ENCODE peak calls at places on chromosome 22, in seven cellular contexts. One of them, this sample, is unnamed.

GRCh38 chr22:37519268-37520195 is at the start of gene CARD10:
- DNase-seq in osteoblast: peak; percentile 95
- DNase-seq in spleen: no peak
- DNase-seq in heart left ventricle: no peak
- DNase-seq in SJSA1: no peak
- DNase-seq in A549: peak; percentile 28
- DNase-seq in PC-3: peak; percentile 51
- DNase-seq in this sample: no peak

GRCh38 chr22:18999416-18999815 is 63.3 kb upstream of the PRODH start:
- DNase-seq in A549: no peak
- DNase-seq in osteoblast: peak; percentile 17
- DNase-seq in SJSA1: no peak
- DNase-seq in heart left ventricle: no peak
- DNase-seq in spleen: no peak
- DNase-seq in PC-3: no peak
- DNase-seq in this sample: no peak

GRCh38 chr22:17847360-17848078 is 73.2 kb upstream of the BID start:
- DNase-seq in A549: no peak
- DNase-seq in osteoblast: no peak
- DNase-seq in heart left ventricle: peak; percentile 14
- DNase-seq in spleen: no peak
- DNase-seq in SJSA1: no peak
- DNase-seq in PC-3: no peak
- DNase-seq in this sample: no peak

GRCh38 chr22:46906326-46907045 is 144.0 kb downstream of the TBC1D22A start:
- DNase-seq in spleen: no peak
- DNase-seq in A549: no peak
- DNase-seq in heart left ventricle: no peak
- DNase-seq in osteoblast: no peak
- DNase-seq in SJSA1: peak; percentile 29
- DNase-seq in PC-3: no peak
- DNase-seq in this sample: no peak

GRCh38 chr22:33018232-33018864 is 39.8 kb downstream of the SYN3 start:
- DNase-seq in osteoblast: peak; percentile 88
- DNase-seq in PC-3: peak; percentile 46
- DNase-seq in A549: peak; percentile 22
- DNase-seq in spleen: no peak
- DNase-seq in heart left ventricle: peak; percentile 48
- DNase-seq in SJSA1: peak; percentile 66
- DNase-seq in this sample: no peak

GRCh38 chr22:47168900-47169800 is 406.7 kb downstream of the TBC1D22A start:
- DNase-seq in SJSA1: peak; percentile 81
- DNase-seq in A549: peak; percentile 11
- DNase-seq in PC-3: peak; percentile 23
- DNase-seq in heart left ventricle: peak; percentile 23
- DNase-seq in osteoblast: peak; percentile 85
- DNase-seq in spleen: peak; percentile 63
- DNase-seq in this sample: no peak

GRCh38 chr22:37751449-37752188 is 54.8 kb downstream of the TRIOBP start:
- DNase-seq in A549: no peak
- DNase-seq in SJSA1: no peak
- DNase-seq in heart left ventricle: no peak
- DNase-seq in PC-3: peak; percentile 31
- DNase-seq in spleen: no peak
- DNase-seq in osteoblast: no peak
- DNase-seq in this sample: no peak

GRCh38 chr22:24141586-24141985 is 39.7 kb upstream of the SUSD2 start:
- DNase-seq in heart left ventricle: no peak
- DNase-seq in PC-3: peak; percentile 59
- DNase-seq in spleen: no peak
- DNase-seq in SJSA1: no peak
- DNase-seq in osteoblast: peak; percentile 84
- DNase-seq in A549: no peak
- DNase-seq in this sample: no peak

GRCh38 chr22:50544078-50544745 is 1.5 kb upstream of the KLHDC7B start:
- DNase-seq in heart left ventricle: peak; percentile 84
- DNase-seq in PC-3: no peak
- DNase-seq in A549: peak; percentile 85
- DNase-seq in spleen: peak; percentile 97
- DNase-seq in SJSA1: no peak
- DNase-seq in osteoblast: peak; percentile 98
- DNase-seq in this sample: no peak

GRCh38 chr22:30185129-30185528 is 61.4 kb downstream of the LIF start:
- DNase-seq in SJSA1: no peak
- DNase-seq in A549: no peak
- DNase-seq in osteoblast: no peak
- DNase-seq in heart left ventricle: no peak
- DNase-seq in PC-3: peak; percentile 33
- DNase-seq in spleen: no peak
- DNase-seq in this sample: no peak

GRCh38 chr22:30277547-30278344 is 11.1 kb upstream of the OSM start:
- DNase-seq in SJSA1: no peak
- DNase-seq in spleen: no peak
- DNase-seq in A549: no peak
- DNase-seq in heart left ventricle: no peak
- DNase-seq in osteoblast: peak; percentile 92
- DNase-seq in PC-3: peak; percentile 41
- DNase-seq in this sample: no peak

GRCh38 chr22:45009881-45010531 is at the start of gene PHF21B:
- DNase-seq in PC-3: no peak
- DNase-seq in spleen: no peak
- DNase-seq in SJSA1: peak; percentile 57
- DNase-seq in A549: peak; percentile 63
- DNase-seq in heart left ventricle: peak; percentile 58
- DNase-seq in osteoblast: peak; percentile 91
- DNase-seq in this sample: no peak

GRCh38 chr22:30423296-30423958 is 2.1 kb upstream of the MTFP1 start:
- DNase-seq in PC-3: no peak
- DNase-seq in heart left ventricle: peak; percentile 86
- DNase-seq in SJSA1: peak; percentile 82
- DNase-seq in A549: no peak
- DNase-seq in osteoblast: no peak
- DNase-seq in spleen: peak; percentile 93
- DNase-seq in this sample: no peak

GRCh38 chr22:45722006-45722405 is 50.4 kb downstream of the ATXN10 start:
- DNase-seq in SJSA1: no peak
- DNase-seq in spleen: no peak
- DNase-seq in A549: no peak
- DNase-seq in PC-3: no peak
- DNase-seq in osteoblast: no peak
- DNase-seq in heart left ventricle: no peak
- DNase-seq in this sample: no peak

GRCh38 chr22:31944700-31945477 is 554 bp downstream of the YWHAH start:
- DNase-seq in SJSA1: peak; percentile 55
- DNase-seq in A549: peak; percentile 16
- DNase-seq in heart left ventricle: peak; percentile 78
- DNase-seq in osteoblast: peak; percentile 86
- DNase-seq in spleen: peak; percentile 81
- DNase-seq in PC-3: peak; percentile 17
- DNase-seq in this sample: no peak

GRCh38 chr22:49451070-49451840 is 376.4 kb downstream of the BRD1 start:
- DNase-seq in heart left ventricle: no peak
- DNase-seq in PC-3: no peak
- DNase-seq in osteoblast: peak; percentile 65
- DNase-seq in SJSA1: no peak
- DNase-seq in spleen: no peak
- DNase-seq in A549: no peak
- DNase-seq in this sample: no peak

GRCh38 chr22:42635531-42635930 is 4.9 kb downstream of the ATP5MGL start:
- DNase-seq in heart left ventricle: peak; percentile 82
- DNase-seq in SJSA1: peak; percentile 95
- DNase-seq in osteoblast: peak; percentile 100
- DNase-seq in PC-3: peak; percentile 76
- DNase-seq in A549: peak; percentile 44
- DNase-seq in spleen: no peak
- DNase-seq in this sample: peak; percentile 84

GRCh38 chr22:23911318-23911980 is 17.3 kb downstream of the MIF start:
- DNase-seq in spleen: no peak
- DNase-seq in PC-3: no peak
- DNase-seq in heart left ventricle: no peak
- DNase-seq in A549: no peak
- DNase-seq in osteoblast: no peak
- DNase-seq in SJSA1: no peak
- DNase-seq in this sample: no peak

GRCh38 chr22:38214248-38215056 is 12.7 kb downstream of the MAFF start:
- DNase-seq in heart left ventricle: peak; percentile 69
- DNase-seq in PC-3: no peak
- DNase-seq in osteoblast: peak; percentile 95
- DNase-seq in A549: no peak
- DNase-seq in spleen: peak; percentile 89
- DNase-seq in SJSA1: no peak
- DNase-seq in this sample: no peak

GRCh38 chr22:22093743-22094142 is 111.2 kb upstream of the TOP3B start:
- DNase-seq in spleen: no peak
- DNase-seq in PC-3: no peak
- DNase-seq in SJSA1: no peak
- DNase-seq in heart left ventricle: no peak
- DNase-seq in osteoblast: no peak
- DNase-seq in A549: no peak
- DNase-seq in this sample: no peak
- H3K4me1 ChIP-seq in spleen: no peaks in the 10 kb centered on the region
- H3K4me1 ChIP-seq in PC-3: no peaks in the 10 kb centered on the region
- H3K4me1 ChIP-seq in SJSA1: no peaks in the 10 kb centered on the region
- H3K4me1 ChIP-seq in heart left ventricle: no peaks in the 10 kb centered on the region
- H3K4me1 ChIP-seq in osteoblast: no peaks in the 10 kb centered on the region
- H3K4me1 ChIP-seq in A549: no peaks in the 10 kb centered on the region
- H3K4me1 ChIP-seq in this sample: no peaks in the 10 kb centered on the region

DNA sequence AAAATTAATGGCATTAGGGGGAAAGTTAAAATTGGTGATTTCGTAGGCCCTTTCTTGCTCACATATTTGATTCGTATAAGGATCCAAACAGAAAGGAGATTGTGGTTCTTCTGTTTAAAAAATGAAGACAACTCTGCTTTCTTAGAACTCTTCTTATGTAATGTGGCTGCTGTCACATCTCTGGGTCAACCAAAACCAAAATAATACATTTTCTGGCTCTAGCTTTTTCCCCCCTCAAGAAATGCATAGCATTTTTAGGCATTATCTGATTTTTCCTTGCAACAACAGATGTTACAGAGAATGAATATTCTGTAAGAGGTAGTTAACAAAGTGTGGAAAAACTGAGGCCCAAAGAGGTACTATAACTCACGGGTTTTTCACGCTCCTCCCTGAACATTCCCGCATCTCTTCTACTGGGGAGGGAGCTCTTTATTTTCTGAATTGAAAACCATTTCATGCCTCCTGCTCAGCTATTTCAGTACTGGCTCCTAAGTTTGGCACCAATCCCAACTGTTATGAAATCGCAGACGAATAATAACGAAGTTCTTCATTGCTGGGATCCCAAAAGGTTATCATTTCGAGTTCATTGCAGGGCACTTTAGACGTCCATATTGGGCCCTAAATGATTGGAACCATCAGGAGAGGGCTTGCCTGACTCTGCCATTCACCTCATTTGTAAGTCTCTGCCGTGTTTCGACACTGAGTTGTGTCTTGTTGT is 17.1 kb downstream of the GRAP2 start:
- DNase-seq in A549: no peak
- DNase-seq in heart left ventricle: no peak
- DNase-seq in PC-3: no peak
- DNase-seq in SJSA1: no peak
- DNase-seq in spleen: no peak
- DNase-seq in osteoblast: no peak
- DNase-seq in this sample: no peak
- H3K4me3 ChIP-seq in A549: no peak overlapping the region
- H3K4me3 ChIP-seq in heart left ventricle: no peak overlapping the region
- H3K4me3 ChIP-seq in PC-3: no peak overlapping the region
- H3K4me3 ChIP-seq in SJSA1: no peak overlapping the region
- H3K4me3 ChIP-seq in spleen: no peak overlapping the region
- H3K4me3 ChIP-seq in osteoblast: no peak overlapping the region
- H3K4me3 ChIP-seq in this sample: no peak overlapping the region

DNA sequence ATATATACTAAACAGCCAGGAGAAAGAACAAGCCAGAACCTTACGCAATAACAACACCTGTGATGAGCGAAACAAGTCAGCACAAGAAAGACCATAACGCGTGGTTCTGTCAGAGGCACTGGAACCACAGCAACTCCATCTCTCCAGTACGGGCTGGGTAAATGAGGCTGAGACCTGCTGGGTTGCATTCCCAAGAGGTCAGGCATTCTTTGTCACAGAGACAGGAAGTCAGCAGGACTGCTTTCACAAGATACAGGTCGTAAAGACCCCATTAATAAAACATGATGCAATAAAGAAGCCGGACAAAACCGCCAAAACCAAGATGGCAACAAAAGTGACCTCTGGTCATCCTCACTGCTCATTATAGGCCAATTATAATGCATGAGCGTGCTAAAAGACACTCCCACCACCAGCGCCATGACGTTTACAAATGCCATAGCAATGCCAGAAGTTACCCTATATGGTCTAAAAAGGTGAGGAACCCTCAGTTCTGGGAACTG is 21.7 kb downstream of the TPST2 start:
- DNase-seq in heart left ventricle: no peak
- DNase-seq in PC-3: peak; percentile 14
- DNase-seq in SJSA1: no peak
- DNase-seq in A549: no peak
- DNase-seq in osteoblast: no peak
- DNase-seq in spleen: no peak
- DNase-seq in this sample: no peak
- H3K4me1 ChIP-seq in heart left ventricle: no peaks in the 10 kb centered on the region
- H3K4me1 ChIP-seq in PC-3: no peaks in the 10 kb centered on the region
- H3K4me1 ChIP-seq in SJSA1: peaks cover 11% of the 10 kb centered on the region
- H3K4me1 ChIP-seq in A549: no peaks in the 10 kb centered on the region
- H3K4me1 ChIP-seq in osteoblast: no peaks in the 10 kb centered on the region
- H3K4me1 ChIP-seq in spleen: peaks cover 95% of the 10 kb centered on the region
- H3K4me1 ChIP-seq in this sample: no peaks in the 10 kb centered on the region

DNA sequence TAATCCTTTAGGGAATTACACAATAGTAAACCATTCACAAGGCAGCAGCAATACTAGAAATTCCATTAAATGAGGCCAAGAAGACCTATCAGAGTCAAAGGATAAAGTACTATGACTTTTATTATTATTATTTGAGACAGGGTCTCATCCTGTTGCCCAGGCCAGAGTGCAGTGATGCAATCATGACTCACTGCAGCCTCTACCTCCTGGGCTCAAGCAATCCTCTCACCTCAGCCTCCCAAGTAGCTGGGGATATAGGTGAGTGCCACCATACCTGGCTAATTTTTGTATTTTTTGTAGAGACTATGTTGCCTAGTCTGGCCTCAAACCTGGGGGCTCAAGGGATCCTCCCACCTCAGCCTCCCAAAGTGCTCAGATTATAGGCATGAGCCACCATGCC is 51.8 kb downstream of the TTC28 start:
- DNase-seq in PC-3: no peak
- DNase-seq in heart left ventricle: no peak
- DNase-seq in spleen: no peak
- DNase-seq in A549: no peak
- DNase-seq in SJSA1: no peak
- DNase-seq in osteoblast: no peak
- DNase-seq in this sample: no peak
- H3K4me3 ChIP-seq in PC-3: no peak overlapping the region
- H3K4me3 ChIP-seq in heart left ventricle: no peak overlapping the region
- H3K4me3 ChIP-seq in spleen: no peak overlapping the region
- H3K4me3 ChIP-seq in A549: no peak overlapping the region
- H3K4me3 ChIP-seq in SJSA1: no peak overlapping the region
- H3K4me3 ChIP-seq in osteoblast: no peak overlapping the region
- H3K4me3 ChIP-seq in this sample: no peak overlapping the region

GRCh38 chr22:40241200-40241763 is 63.6 kb downstream of the TNRC6B start:
- DNase-seq in SJSA1: no peak
- DNase-seq in PC-3: no peak
- DNase-seq in heart left ventricle: no peak
- DNase-seq in spleen: no peak
- DNase-seq in osteoblast: no peak
- DNase-seq in A549: no peak
- DNase-seq in this sample: no peak
- H3K4me1 ChIP-seq in SJSA1: peaks cover 34% of the 10 kb centered on the region
- H3K4me1 ChIP-seq in PC-3: peaks cover 38% of the 10 kb centered on the region
- H3K4me1 ChIP-seq in heart left ventricle: peaks cover 4% of the 10 kb centered on the region
- H3K4me1 ChIP-seq in spleen: peaks cover 81% of the 10 kb centered on the region
- H3K4me1 ChIP-seq in osteoblast: peaks cover 22% of the 10 kb centered on the region
- H3K4me1 ChIP-seq in A549: peaks cover 37% of the 10 kb centered on the region
- H3K4me1 ChIP-seq in this sample: peaks cover 44% of the 10 kb centered on the region